ENCODE peak calls at places on chromosomes 12 and 14, in four cellular contexts. U is tibial artery, I is uterus, N is GM23338. F is an unnamed sample.

GRCh38 chr14:56855891-56856461 is 45.7 kb upstream of the OTX2 start:
- DNase-seq in U (no peak), N (peak), I (no peak), F (no peak)

GRCh38 chr12:29286081-29286800 is 94.7 kb downstream of the ERGIC2 start:
- DNase-seq in N (no peak), I (no peak), U (no peak), F (no peak)

GRCh38 chr14:73913256-73913655 is 26.6 kb downstream of the ZNF410 start:
- DNase-seq in U (no peak), N (no peak), I (no peak), F (no peak)

GRCh38 chr12:67539946-67540345 is 108.6 kb upstream of the DYRK2 start:
- DNase-seq in I (no peak), N (no peak), U (no peak), F (peak)

GRCh38 chr12:127383281-127383680 is 883.7 kb upstream of the TMEM132C start:
- DNase-seq in N (no peak), U (no peak), I (no peak), F (peak)

GRCh38 chr12:93167841-93168492 is 209.8 kb upstream of the NUDT4 start:
- DNase-seq in U (no peak), I (no peak), N (peak), F (no peak)

GRCh38 chr12:127277882-127278281 is 989.1 kb upstream of the TMEM132C start:
- DNase-seq in N (no peak), I (no peak), U (no peak), F (no peak)

GRCh38 chr12:8493084-8493483 is 20.2 kb upstream of the CLEC4D start:
- DNase-seq in I (no peak), U (peak), N (no peak), F (no peak)

GRCh38 chr14:96602186-96602585 is 100.0 kb downstream of the PAPOLA start:
- DNase-seq in I (no peak), U (no peak), N (no peak), F (no peak)

GRCh38 chr12:39972119-39972518 is 133.8 kb downstream of the SLC2A13 start:
- DNase-seq in N (peak), U (no peak), I (no peak), F (peak)

GRCh38 chr12:22986997-22987396 is 362.0 kb downstream of the ETNK1 start:
- DNase-seq in N (no peak), I (no peak), U (no peak), F (peak)

GRCh38 chr12:107782067-107782466 is 7.6 kb downstream of the ASCL4 start:
- DNase-seq in N (no peak), I (no peak), U (no peak), F (no peak)

GRCh38 chr12:43914391-43914790 is 78.5 kb downstream of the TMEM117 start:
- DNase-seq in I (no peak), U (no peak), N (peak), F (no peak)

GRCh38 chr14:61753631-61754030 is 8.6 kb upstream of the SNAPC1 start:
- DNase-seq in N (peak), I (no peak), U (no peak), F (no peak)

GRCh38 chr12:70487440-70487839 is 121.3 kb downstream of the KCNMB4 start:
- DNase-seq in U (no peak), N (no peak), I (no peak), F (no peak)

GRCh38 chr14:104792945-104793702 is 2.4 kb downstream of the AKT1 start:
- DNase-seq in I (no peak), U (no peak), N (peak), F (no peak)

GRCh38 chr12:80936642-80937390 is 918 bp downstream of the LIN7A start:
- DNase-seq in U (peak), I (peak), N (peak), F (peak)

GRCh38 chr12:100953217-100953616 is 158.6 kb downstream of the ANO4 start:
- DNase-seq in I (no peak), N (no peak), U (no peak), F (peak)

GRCh38 chr12:108696111-108696995 is 35.0 kb downstream of the CORO1C start:
- DNase-seq in I (peak), N (no peak), U (no peak), F (peak)

GRCh38 chr14:75879031-75879430 is 102.8 kb downstream of the TGFB3 start:
- DNase-seq in N (no peak), U (no peak), I (no peak), F (peak)

GRCh38 chr12:98939350-98939749 is 294.3 kb downstream of the APAF1 start:
- DNase-seq in U (no peak), N (peak), I (no peak), F (peak)

GRCh38 chr12:54564768-54565167 is 15.4 kb downstream of the PDE1B start:
- DNase-seq in N (peak), U (no peak), I (no peak), F (no peak)

GRCh38 chr12:513446-513845 is 53.7 kb downstream of the B4GALNT3 start:
- DNase-seq in N (no peak), U (peak), I (no peak), F (peak)
- H3K4me3 ChIP-seq in N (no peak), U (no peak), I (no peak), F (no peak)

DNA sequence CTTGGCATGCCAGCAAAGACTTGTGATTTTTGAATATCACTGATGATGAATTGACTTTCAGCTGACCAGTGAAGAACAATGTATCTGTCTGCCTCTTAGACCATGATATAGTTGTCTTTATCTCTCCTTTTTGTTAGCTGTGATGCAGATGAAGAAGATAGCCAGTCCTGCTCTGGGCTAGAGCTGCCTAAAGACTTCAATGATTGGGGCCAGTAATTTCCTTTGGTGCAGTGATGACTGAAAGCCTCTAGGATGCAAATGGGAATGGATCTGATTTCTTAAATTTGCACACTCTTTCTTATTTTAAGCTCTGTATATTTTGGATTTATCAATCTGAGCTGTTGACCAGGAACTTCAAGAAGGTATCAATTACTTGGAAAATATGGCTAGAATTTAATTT is at the start of gene TAS2R9:
- DNase-seq in N (no peak), I (no peak), U (no peak), F (no peak)
- TF ChIP-seq CTCF in N (no peak), I (no peak), U (no peak), F (no peak)

DNA sequence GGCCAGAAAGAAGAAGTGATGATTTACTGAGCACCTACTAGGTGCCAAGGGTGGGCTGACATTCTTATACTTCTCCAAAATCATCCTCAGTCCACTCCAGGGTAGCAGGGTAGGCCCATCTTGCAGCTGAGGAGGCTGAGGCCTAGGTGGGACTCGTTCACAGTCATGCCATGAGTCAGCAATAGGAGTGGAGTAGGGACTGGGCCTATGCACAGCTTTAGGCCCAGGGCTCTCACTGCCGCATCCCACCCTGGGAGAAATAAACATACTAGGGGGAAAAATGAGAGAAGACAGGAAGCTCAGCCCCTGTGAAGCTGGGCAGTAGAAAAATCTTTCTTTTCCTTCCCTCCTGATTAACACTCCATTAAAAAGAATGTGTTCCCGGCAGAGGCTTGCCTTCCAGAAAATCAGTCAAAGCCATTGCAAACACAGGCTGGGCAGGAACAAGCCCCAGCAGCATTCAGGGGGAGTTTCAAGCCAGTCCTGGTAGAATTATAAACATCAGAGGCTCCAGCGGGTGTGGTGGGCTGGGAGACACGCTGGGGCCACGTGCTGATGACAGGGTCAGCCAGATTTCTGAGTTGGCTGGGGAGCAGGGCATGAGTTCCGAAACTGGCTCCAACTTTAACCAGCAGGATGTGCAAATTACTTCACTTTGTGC is 1.8 kb downstream of the HSPB8 start:
- DNase-seq in I (peak), N (no peak), U (peak), F (peak)
- H3K4me3 ChIP-seq in I (peak), N (peak), U (peak), F (peak)

DNA sequence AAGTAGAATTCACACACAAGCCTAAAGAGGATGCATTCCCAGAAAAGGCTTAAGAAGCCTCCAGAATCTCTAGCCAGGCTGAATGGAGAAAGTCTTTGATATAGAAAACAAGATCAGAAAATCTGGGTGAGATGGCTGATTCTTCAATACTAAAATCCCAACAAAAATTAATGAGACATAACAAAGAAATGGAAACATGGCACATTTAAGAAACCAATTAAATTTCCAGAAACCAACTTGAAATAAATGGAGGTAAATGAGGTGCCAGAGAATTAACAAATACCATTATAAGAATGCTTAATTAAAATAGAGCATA is 51.9 kb downstream of the CPSF6 start:
- DNase-seq in N (no peak), I (no peak), U (no peak), F (no peak)
- TF ChIP-seq CTCF in N (no peak), I (no peak), U (no peak), F (no peak)

GRCh38 chr12:104477812-104478388 is 21.2 kb downstream of the CHST11 start:
- DNase-seq in I (no peak), N (no peak), U (no peak), F (no peak)
- H3K4me3 ChIP-seq in I (no peak), N (no peak), U (no peak), F (no peak)

DNA sequence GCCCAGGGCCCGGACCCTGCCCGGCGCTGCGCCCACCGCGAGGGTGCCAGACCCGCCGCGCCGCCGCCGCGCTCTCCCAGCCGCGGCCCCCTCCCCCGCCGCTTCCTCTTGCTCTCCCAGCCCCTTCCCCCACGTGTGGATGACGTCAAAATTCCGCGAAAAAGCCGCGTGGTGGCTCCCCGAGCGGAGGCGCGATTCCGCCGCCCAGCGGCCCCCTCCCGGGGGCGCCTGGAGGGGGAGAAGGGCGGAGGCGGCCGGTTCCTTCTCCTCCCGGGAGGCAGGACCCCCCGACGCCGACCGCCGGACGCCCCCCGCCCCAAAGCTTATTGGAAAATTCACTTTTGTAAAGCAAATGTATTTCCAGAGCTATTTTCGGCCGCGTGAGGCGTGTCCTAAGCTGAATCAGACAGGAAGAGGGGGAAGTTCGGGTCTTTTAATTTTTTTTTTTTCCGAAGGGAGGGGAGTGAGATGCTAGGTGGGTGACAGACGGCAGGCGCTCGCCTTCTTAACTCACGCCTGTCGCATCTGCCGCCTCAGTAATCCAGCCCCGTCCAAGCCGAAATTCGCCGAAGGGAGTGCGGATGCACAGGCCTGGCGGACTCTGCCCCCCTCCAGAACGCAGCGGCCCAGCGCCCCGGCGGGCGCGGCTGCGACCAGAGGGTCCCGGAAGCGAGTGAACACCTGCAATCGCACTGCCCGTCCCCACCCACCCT is 4.1 kb upstream of the CCND2 start:
- DNase-seq in N (peak), U (peak), I (peak), F (peak)
- TF ChIP-seq CTCF in N (peak), U (no peak), I (peak), F (no peak)

F was measured in epithelial cell of esophagus.